ENCODE peak calls at places on chromosomes 7 and 10, in eight cellular contexts. T is ovary, A is cardiac muscle cell, K is Caco-2, R is left ventricle myocardium inferior, V is Peyer's patch, F is mammary epithelial cell, H is neural progenitor cell. P is an unnamed sample. For H3K4me1, the result is how much of the 10 kb centered on the place peaks cover.

GRCh38 chr10:62814901-62815372 is 1.2 kb downstream of the EGR2 start:
- DNase-seq in T (no peak), A (no peak), K (no peak), R (no peak), V (peak), F (no peak), H (peak), P (no peak)

GRCh38 chr10:5545778-5546710 is 21.3 kb downstream of the CALML3 start:
- DNase-seq in T (peak), A (no peak), K (no peak), R (peak), V (peak), F (peak), H (no peak), P (peak)

GRCh38 chr7:41977165-41977651 is 259.8 kb downstream of the GLI3 start:
- DNase-seq in T (no peak), A (peak), K (peak), R (no peak), V (no peak), F (peak), H (peak), P (no peak)

GRCh38 chr7:1516586-1517251 is 12.5 kb upstream of the INTS1 start:
- DNase-seq in T (no peak), A (no peak), K (no peak), R (no peak), V (no peak), F (no peak), H (no peak), P (no peak)

GRCh38 chr10:128943111-128943510 is 523.9 kb upstream of the MGMT start:
- DNase-seq in T (no peak), A (no peak), K (no peak), R (no peak), V (no peak), F (no peak), H (no peak), P (no peak)

GRCh38 chr10:122181901-122182799 is 88.9 kb upstream of the BTBD16 start:
- DNase-seq in T (no peak), A (no peak), K (no peak), R (no peak), V (no peak), F (peak), H (peak), P (no peak)

GRCh38 chr7:69845721-69846495 is 247.6 kb downstream of the AUTS2 start:
- DNase-seq in T (no peak), A (no peak), K (no peak), R (no peak), V (no peak), F (no peak), H (no peak), P (no peak)

GRCh38 chr7:158564648-158565005 is 23.0 kb downstream of the PTPRN2 start:
- DNase-seq in T (no peak), A (no peak), K (no peak), R (no peak), V (no peak), F (no peak), H (no peak), P (no peak)

GRCh38 chr7:17466201-17466600 is 167.7 kb downstream of the AHR start:
- DNase-seq in T (no peak), A (no peak), K (no peak), R (no peak), V (no peak), F (no peak), H (no peak), P (no peak)

GRCh38 chr7:103116511-103116910 is 32.4 kb downstream of the NAPEPLD start:
- DNase-seq in T (no peak), A (no peak), K (no peak), R (no peak), V (no peak), F (no peak), H (no peak), P (no peak)

DNA sequence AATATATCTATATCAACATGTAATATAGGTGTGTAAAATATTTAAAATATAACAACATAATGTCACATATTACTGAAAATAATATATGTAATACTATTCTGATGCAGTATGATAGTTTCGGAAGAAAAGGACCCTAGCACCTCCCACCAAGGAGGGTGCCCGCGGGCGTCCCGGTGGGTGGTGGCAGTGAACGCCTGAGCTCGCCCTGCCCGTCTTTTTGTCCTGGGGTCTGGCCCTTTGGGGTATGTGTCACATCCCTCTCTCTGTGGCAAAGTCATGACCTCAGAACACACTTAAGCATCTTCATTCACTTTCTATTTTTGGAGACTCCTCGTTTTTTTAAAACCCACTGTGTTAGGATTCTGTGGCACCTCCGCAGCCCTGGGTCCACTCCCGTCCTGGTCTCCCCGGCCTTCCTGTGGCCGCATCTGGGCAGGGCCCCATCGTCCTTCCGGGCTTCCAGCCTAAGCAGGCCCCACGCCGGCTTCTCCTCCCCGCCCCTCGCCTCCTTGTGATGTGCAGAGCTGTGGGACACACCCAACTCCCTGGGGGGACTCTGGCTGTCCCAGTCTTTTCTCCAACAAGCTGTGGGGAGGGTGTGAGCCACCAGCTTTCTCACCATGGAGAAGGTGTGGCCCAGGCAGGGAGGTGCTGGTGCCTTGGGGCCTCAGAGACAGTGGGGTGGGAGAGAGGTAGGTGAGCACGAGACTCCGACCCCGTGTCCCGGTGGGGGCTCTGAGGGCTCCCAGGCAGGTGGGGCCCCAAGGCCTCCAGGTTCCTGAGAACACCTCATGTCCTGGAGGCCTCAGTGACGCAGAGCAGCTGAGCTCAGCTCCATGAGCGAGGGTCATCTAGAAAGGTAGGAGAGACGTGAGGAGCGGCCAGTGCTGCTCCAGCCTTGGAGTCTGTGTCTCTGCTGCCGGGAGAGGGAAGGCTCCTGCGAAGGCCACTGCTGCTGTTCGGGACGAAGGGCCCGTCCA is 16.5 kb downstream of the PWWP2B start:
- DNase-seq in T (no peak), A (no peak), K (no peak), R (no peak), V (no peak), F (no peak), H (no peak), P (peak)
- H3K4me1 ChIP-seq in T (under half), A (under half), K (under half), R (half or more), V (under half), F (under half), H (under half), P (half or more)

GRCh38 chr10:117543245-117543998 is 876 bp downstream of the EMX2 start:
- DNase-seq in T (peak), A (no peak), K (peak), R (no peak), V (peak), F (no peak), H (peak), P (no peak)
- TF ChIP-seq CTCF in T (peak), A (no peak), K (peak), R (no peak), V (no peak), F (no peak), H (peak), P (peak)

GRCh38 chr7:98286093-98286525 is 4.6 kb downstream of the BRI3 start:
- DNase-seq in T (peak), A (no peak), K (peak), R (peak), V (no peak), F (peak), H (no peak), P (peak)
- H3K4me1 ChIP-seq in T (under half), A (under half), K (half or more), R (half or more), V (under half), F (half or more), H (under half), P (half or more)

GRCh38 chr7:30851651-30852359 is 59.8 kb upstream of the AQP1 start:
- DNase-seq in T (no peak), A (no peak), K (no peak), R (no peak), V (no peak), F (no peak), H (no peak), P (no peak)
- TF ChIP-seq CTCF in T (no peak), A (no peak), K (no peak), R (no peak), V (no peak), F (no peak), H (no peak), P (no peak)

DNA sequence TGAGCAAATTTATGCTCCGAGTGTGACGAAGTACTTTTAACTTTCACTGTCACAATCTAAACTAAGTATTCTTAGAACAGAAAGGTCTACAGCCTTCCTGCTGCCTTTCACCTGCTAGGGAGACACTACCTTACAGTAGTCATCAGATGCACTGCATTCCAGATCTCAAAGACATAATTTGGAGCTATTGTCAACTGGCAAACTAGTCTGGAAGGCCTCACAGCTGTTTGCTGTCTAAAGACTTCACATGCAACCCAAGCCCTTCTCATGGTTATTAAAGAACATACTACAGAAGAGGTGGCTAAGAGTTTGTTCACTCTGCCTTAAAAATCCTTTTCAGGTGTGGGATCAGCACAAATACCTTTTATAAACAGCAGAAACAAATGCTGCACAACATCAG is 91.8 kb upstream of the KCNIP2 start:
- DNase-seq in T (no peak), A (no peak), K (no peak), R (no peak), V (no peak), F (no peak), H (peak), P (no peak)
- H3K4me1 ChIP-seq in T (under half), A (half or more), K (under half), R (half or more), V (under half), F (under half), H (under half), P (half or more)

GRCh38 chr10:847868-848267 is 83.6 kb downstream of the LARP4B start:
- DNase-seq in T (no peak), A (no peak), K (peak), R (no peak), V (no peak), F (peak), H (peak), P (no peak)
- TF ChIP-seq CTCF in T (no peak), A (peak), K (peak), R (peak), V (no peak), F (no peak), H (peak), P (no peak)

GRCh38 chr7:142443614-142444013 is 185.8 kb upstream of the PRSS58 start:
- DNase-seq in T (no peak), A (no peak), K (no peak), R (no peak), V (no peak), F (no peak), H (no peak), P (no peak)
- H3K4me1 ChIP-seq in T (under half), A (under half), K (under half), R (under half), V (under half), F (under half), H (under half), P (under half)

GRCh38 chr7:30469303-30469702 is 9.3 kb downstream of the NOD1 start:
- DNase-seq in T (peak), A (peak), K (peak), R (peak), V (no peak), F (peak), H (peak), P (peak)
- TF ChIP-seq CTCF in T (peak), A (peak), K (peak), R (peak), V (peak), F (peak), H (peak), P (peak)

DNA sequence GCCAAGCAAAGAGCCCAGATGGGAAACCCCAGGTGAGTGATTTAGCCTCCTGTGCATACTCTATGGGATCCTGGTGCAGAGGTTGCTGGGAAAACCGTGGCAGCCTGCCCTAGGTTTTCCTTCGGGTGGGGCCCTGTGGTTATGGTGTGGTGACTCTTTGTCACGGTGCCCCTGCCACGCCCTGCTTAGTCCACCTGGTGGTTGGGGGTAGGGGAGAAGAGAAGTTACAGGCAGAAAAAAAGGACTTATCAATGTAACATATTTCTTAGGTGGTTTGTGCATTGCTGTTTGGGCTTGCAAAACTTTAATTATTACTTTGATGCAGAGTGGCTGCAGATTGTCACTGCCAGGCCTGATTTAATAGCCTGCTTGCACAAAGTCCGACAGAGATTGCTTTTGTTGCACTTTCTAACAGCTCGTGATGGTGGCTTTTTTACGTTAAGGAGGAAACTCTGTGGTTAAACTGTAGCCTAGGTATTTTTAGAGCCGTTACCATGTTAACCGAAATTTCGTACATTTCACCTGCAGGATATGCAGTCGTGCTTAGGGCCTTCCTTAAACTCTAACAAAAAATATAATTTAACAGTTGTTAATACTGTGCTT is 197.4 kb downstream of the RNLS start:
- DNase-seq in T (no peak), A (no peak), K (peak), R (no peak), V (peak), F (peak), H (no peak), P (peak)
- H3K4me1 ChIP-seq in T (under half), A (under half), K (under half), R (under half), V (under half), F (under half), H (under half), P (under half)